ENCODE peak calls at places on chromosome 21, in five cellular contexts. One of them, this sample, is unnamed.

GRCh38 chr21:15592271-15592860 is 137.4 kb upstream of the USP25 start:
- DNase-seq in lower leg skin: no peak
- DNase-seq in stomach: no peak
- DNase-seq in adrenal gland: no peak
- DNase-seq in transverse colon: no peak
- DNase-seq in this sample: peak

GRCh38 chr21:14482165-14482564 is 64.0 kb downstream of the SAMSN1 start:
- DNase-seq in transverse colon: no peak
- DNase-seq in lower leg skin: no peak
- DNase-seq in adrenal gland: peak
- DNase-seq in stomach: no peak
- DNase-seq in this sample: no peak

GRCh38 chr21:15063821-15064575 is 802 bp downstream of the NRIP1 start:
- DNase-seq in transverse colon: peak
- DNase-seq in lower leg skin: peak
- DNase-seq in adrenal gland: peak
- DNase-seq in stomach: peak
- DNase-seq in this sample: peak

GRCh38 chr21:17752171-17752570 is 67.0 kb downstream of the C21orf91 start:
- DNase-seq in stomach: no peak
- DNase-seq in adrenal gland: no peak
- DNase-seq in lower leg skin: no peak
- DNase-seq in transverse colon: no peak
- DNase-seq in this sample: no peak

GRCh38 chr21:18759751-18760161 is 356.2 kb upstream of the TMPRSS15 start:
- DNase-seq in lower leg skin: no peak
- DNase-seq in stomach: no peak
- DNase-seq in adrenal gland: no peak
- DNase-seq in transverse colon: no peak
- DNase-seq in this sample: no peak

GRCh38 chr21:41786521-41786987 is 19.7 kb upstream of the RIPK4 start:
- DNase-seq in lower leg skin: peak
- DNase-seq in stomach: peak
- DNase-seq in transverse colon: no peak
- DNase-seq in adrenal gland: no peak
- DNase-seq in this sample: no peak

GRCh38 chr21:43192501-43193081 is 23.8 kb downstream of the CRYAA start:
- DNase-seq in transverse colon: no peak
- DNase-seq in lower leg skin: peak
- DNase-seq in stomach: no peak
- DNase-seq in adrenal gland: no peak
- DNase-seq in this sample: no peak

GRCh38 chr21:46414965-46415275 is 43.8 kb upstream of the DIP2A start:
- DNase-seq in lower leg skin: no peak
- DNase-seq in transverse colon: no peak
- DNase-seq in stomach: no peak
- DNase-seq in adrenal gland: no peak
- DNase-seq in this sample: no peak

GRCh38 chr21:15051652-15052554 is 12.9 kb downstream of the NRIP1 start:
- DNase-seq in transverse colon: peak
- DNase-seq in lower leg skin: no peak
- DNase-seq in adrenal gland: no peak
- DNase-seq in stomach: no peak
- DNase-seq in this sample: peak

GRCh38 chr21:36710729-36711048 is 11.8 kb downstream of the SIM2 start:
- DNase-seq in adrenal gland: no peak
- DNase-seq in transverse colon: peak
- DNase-seq in stomach: peak
- DNase-seq in lower leg skin: peak
- DNase-seq in this sample: no peak

GRCh38 chr21:23601549-23601948 is 2005.7 kb downstream of the MRPL39 start:
- DNase-seq in stomach: no peak
- DNase-seq in transverse colon: no peak
- DNase-seq in lower leg skin: no peak
- DNase-seq in adrenal gland: no peak
- DNase-seq in this sample: no peak

GRCh38 chr21:14956826-14957225 is 108.0 kb downstream of the NRIP1 start:
- DNase-seq in stomach: no peak
- DNase-seq in lower leg skin: no peak
- DNase-seq in transverse colon: no peak
- DNase-seq in adrenal gland: no peak
- DNase-seq in this sample: no peak

GRCh38 chr21:15224346-15225086 is 159.7 kb upstream of the NRIP1 start:
- DNase-seq in lower leg skin: no peak
- DNase-seq in stomach: no peak
- DNase-seq in transverse colon: no peak
- DNase-seq in adrenal gland: no peak
- DNase-seq in this sample: no peak

GRCh38 chr21:32519945-32520884 is 65.1 kb downstream of the TCP10L start:
- DNase-seq in adrenal gland: no peak
- DNase-seq in stomach: no peak
- DNase-seq in lower leg skin: peak
- DNase-seq in transverse colon: no peak
- DNase-seq in this sample: no peak

GRCh38 chr21:32515869-32516268 is 69.5 kb downstream of the TCP10L start:
- DNase-seq in adrenal gland: no peak
- DNase-seq in lower leg skin: no peak
- DNase-seq in stomach: no peak
- DNase-seq in transverse colon: no peak
- DNase-seq in this sample: peak

GRCh38 chr21:32520885-32521735 is 64.2 kb downstream of the TCP10L start:
- DNase-seq in transverse colon: peak
- DNase-seq in lower leg skin: peak
- DNase-seq in stomach: peak
- DNase-seq in adrenal gland: peak
- DNase-seq in this sample: no peak

GRCh38 chr21:32514275-32515055 is 70.9 kb downstream of the TCP10L start:
- DNase-seq in adrenal gland: no peak
- DNase-seq in lower leg skin: no peak
- DNase-seq in transverse colon: no peak
- DNase-seq in stomach: no peak
- DNase-seq in this sample: no peak

GRCh38 chr21:32516729-32517649 is 68.3 kb downstream of the TCP10L start:
- DNase-seq in stomach: no peak
- DNase-seq in transverse colon: no peak
- DNase-seq in lower leg skin: no peak
- DNase-seq in adrenal gland: no peak
- DNase-seq in this sample: peak
- TF ChIP-seq POLR2A in stomach: no peak
- TF ChIP-seq POLR2A in transverse colon: no peak
- TF ChIP-seq POLR2A in lower leg skin: no peak
- TF ChIP-seq POLR2A in adrenal gland: no peak
- TF ChIP-seq POLR2A in this sample: peak

GRCh38 chr21:45405819-45406762 is 1.1 kb downstream of the COL18A1 start:
- DNase-seq in adrenal gland: peak
- DNase-seq in stomach: no peak
- DNase-seq in lower leg skin: no peak
- DNase-seq in transverse colon: no peak
- DNase-seq in this sample: peak
- TF ChIP-seq POLR2A in adrenal gland: peak
- TF ChIP-seq POLR2A in stomach: no peak
- TF ChIP-seq POLR2A in lower leg skin: no peak
- TF ChIP-seq POLR2A in transverse colon: no peak
- TF ChIP-seq POLR2A in this sample: no peak

GRCh38 chr21:25584833-25585232 is 22.4 kb downstream of the MRPL39 start:
- DNase-seq in stomach: no peak
- DNase-seq in transverse colon: no peak
- DNase-seq in adrenal gland: no peak
- DNase-seq in lower leg skin: no peak
- DNase-seq in this sample: no peak

GRCh38 chr21:25582164-25582563 is 25.1 kb downstream of the MRPL39 start:
- DNase-seq in adrenal gland: no peak
- DNase-seq in lower leg skin: no peak
- DNase-seq in stomach: no peak
- DNase-seq in transverse colon: no peak
- DNase-seq in this sample: no peak

GRCh38 chr21:25582888-25583287 is 24.4 kb downstream of the MRPL39 start:
- DNase-seq in adrenal gland: no peak
- DNase-seq in transverse colon: no peak
- DNase-seq in lower leg skin: no peak
- DNase-seq in stomach: no peak
- DNase-seq in this sample: no peak

GRCh38 chr21:25586242-25586805 is 21.0 kb downstream of the MRPL39 start:
- DNase-seq in adrenal gland: no peak
- DNase-seq in stomach: no peak
- DNase-seq in transverse colon: no peak
- DNase-seq in lower leg skin: no peak
- DNase-seq in this sample: no peak

GRCh38 chr21:25583370-25584133 is 23.7 kb downstream of the MRPL39 start:
- DNase-seq in adrenal gland: no peak
- DNase-seq in stomach: no peak
- DNase-seq in lower leg skin: no peak
- DNase-seq in transverse colon: no peak
- DNase-seq in this sample: no peak
- TF ChIP-seq POLR2A in adrenal gland: no peak
- TF ChIP-seq POLR2A in stomach: no peak
- TF ChIP-seq POLR2A in lower leg skin: no peak
- TF ChIP-seq POLR2A in transverse colon: no peak
- TF ChIP-seq POLR2A in this sample: no peak

GRCh38 chr21:29730281-29730680 is 209.5 kb downstream of the GRIK1 start:
- DNase-seq in lower leg skin: no peak
- DNase-seq in stomach: no peak
- DNase-seq in transverse colon: no peak
- DNase-seq in adrenal gland: no peak
- DNase-seq in this sample: no peak
- TF ChIP-seq POLR2A in lower leg skin: no peak
- TF ChIP-seq POLR2A in stomach: no peak
- TF ChIP-seq POLR2A in transverse colon: no peak
- TF ChIP-seq POLR2A in adrenal gland: no peak
- TF ChIP-seq POLR2A in this sample: no peak

DNA sequence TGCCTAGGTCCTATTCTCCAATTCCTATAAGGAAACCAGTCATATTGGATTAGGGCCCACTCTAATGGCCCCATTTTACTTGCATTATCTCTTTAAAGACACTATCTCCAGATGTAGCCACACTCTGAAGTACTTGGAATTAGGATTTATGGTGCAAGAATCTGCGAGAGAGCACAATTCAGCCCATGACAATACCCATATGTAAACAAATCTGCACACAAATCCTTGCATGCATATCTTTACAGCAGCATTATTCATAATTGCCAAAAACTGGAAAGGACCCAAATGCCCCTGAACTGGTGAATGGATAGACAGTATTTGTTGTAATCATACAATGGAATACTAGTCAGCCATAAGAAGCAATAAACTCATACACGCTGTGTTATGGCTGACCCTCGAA is 229.8 kb upstream of the ADAMTS5 start:
- DNase-seq in lower leg skin: no peak
- DNase-seq in transverse colon: no peak
- DNase-seq in stomach: no peak
- DNase-seq in adrenal gland: no peak
- DNase-seq in this sample: no peak
- TF ChIP-seq POLR2A in lower leg skin: no peak
- TF ChIP-seq POLR2A in transverse colon: no peak
- TF ChIP-seq POLR2A in stomach: no peak
- TF ChIP-seq POLR2A in adrenal gland: no peak
- TF ChIP-seq POLR2A in this sample: no peak

DNA sequence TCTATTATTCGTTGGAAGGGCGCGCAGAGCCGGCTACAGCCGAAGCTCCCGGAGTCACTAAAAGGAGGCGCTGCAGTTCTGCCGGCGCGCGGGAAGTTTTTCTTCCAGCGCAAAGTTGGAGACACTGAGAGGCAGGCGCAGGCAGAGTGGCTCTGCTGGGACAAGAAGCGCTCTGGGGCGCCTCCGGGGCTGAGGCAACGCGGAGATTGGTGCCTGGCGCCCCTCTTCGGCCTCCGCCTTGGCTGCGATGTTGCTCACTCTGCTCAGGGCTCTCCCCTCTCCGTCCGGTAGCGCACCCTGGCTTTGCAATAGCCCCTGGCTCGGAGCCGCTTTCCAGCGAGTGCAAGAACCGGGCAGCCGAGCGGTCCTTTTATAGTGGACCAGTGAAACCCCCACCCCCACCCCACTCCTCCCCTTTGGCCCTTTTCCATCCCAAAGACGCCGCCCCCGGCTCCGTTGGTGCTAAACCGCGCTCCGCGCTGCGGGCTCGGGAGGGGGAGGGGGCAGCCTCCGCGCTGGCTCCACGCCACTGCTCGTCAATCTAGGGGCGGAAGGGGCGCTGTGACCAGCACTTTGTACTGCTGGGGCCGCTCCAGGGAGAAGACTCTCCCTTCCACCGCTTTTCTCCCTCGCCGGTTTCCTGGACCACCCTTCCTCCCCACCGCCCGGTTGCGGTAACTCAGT is at the start of gene ADAMTS1:
- DNase-seq in adrenal gland: peak
- DNase-seq in transverse colon: peak
- DNase-seq in stomach: peak
- DNase-seq in lower leg skin: peak
- DNase-seq in this sample: peak
- TF ChIP-seq POLR2A in adrenal gland: peak
- TF ChIP-seq POLR2A in transverse colon: peak
- TF ChIP-seq POLR2A in stomach: no peak
- TF ChIP-seq POLR2A in lower leg skin: peak
- TF ChIP-seq POLR2A in this sample: no peak

DNA sequence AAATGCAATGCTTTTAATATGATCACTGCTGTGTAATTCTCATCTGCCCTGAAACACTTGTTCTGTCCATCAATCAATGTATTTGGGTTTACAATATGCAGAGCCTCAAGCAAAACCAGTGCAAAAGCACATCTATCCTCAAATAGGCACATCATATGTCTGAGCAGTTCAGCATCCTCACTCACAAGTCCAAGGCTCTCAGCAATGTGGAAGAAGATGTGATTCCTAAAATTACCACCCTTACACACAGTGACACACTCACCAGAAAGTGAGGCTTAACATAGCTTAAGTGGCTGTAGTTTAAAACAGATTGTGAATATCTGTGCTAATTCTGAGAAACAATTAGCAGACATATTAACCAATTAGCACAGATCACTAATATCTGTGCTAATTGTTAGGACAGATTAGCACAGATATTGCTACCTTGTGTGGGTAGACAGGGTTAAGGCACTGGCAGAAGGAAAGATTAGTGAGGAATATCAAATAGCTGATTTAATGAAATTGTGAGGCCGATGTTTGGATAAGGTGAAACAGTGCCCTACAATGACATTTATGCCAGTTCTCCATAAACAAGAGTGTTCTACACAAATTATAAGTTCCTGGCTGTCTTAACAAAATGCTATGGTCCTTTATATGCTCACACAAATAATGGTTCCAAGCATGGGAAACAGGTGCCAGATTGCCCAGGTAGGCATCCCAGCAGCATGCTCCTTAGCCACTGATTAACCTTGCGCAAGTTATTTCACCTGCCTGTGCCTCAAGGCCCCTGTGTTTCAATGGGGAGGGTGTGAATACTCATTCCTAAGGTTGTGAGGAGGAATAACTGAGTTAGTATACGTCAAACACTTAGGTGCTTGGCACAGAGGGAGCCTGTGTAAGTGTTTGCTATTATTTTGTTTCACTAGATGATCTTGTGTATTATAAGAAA is 41.7 kb downstream of the MRPL39 start:
- DNase-seq in stomach: no peak
- DNase-seq in lower leg skin: no peak
- DNase-seq in transverse colon: no peak
- DNase-seq in adrenal gland: no peak
- DNase-seq in this sample: no peak
- TF ChIP-seq POLR2A in stomach: no peak
- TF ChIP-seq POLR2A in lower leg skin: no peak
- TF ChIP-seq POLR2A in transverse colon: no peak
- TF ChIP-seq POLR2A in adrenal gland: no peak
- TF ChIP-seq POLR2A in this sample: no peak